ENCODE peak calls at places on chromosomes 13 and 19, in nine cellular contexts. O is Daoy; R is mammary epithelial cell; T is fibroblast of pulmonary artery; P is MV-4-11; D is CD4-positive, alpha-beta T cell; A is omental fat pad; Y is activated T-helper 1 cell treated with anti-CD3 and anti-CD28 coated beads, Interleukin-12 subunit alpha, Interleukin-12 subunit beta, Interleukin-2, Interleukin-4 antibody, amounts not matched to agents 30 ng/mL and 10 ng/mL and 1 ng/mL, durations not matched to agents 14 hours and 24 hours and 36 hours; X is fibroblast of the aortic adventitia. Q is an unnamed sample.

GRCh38 chr13:27264648-27265047 is 6.0 kb upstream of the RASL11A start:
- DNase-seq in O (no peak), R (no peak), T (no peak), P (no peak), D (no peak), A (no peak), Y (no peak), X (no peak), Q (no peak)

GRCh38 chr13:68176486-68176885 is 946.4 kb upstream of the PCDH9 start:
- DNase-seq in O (no peak), R (peak), T (peak), P (no peak), D (no peak), A (no peak), Y (no peak), X (peak), Q (no peak)

GRCh38 chr13:100547805-100548204 is 40.8 kb downstream of the GGACT start:
- DNase-seq in O (no peak), R (peak), T (no peak), P (no peak), D (no peak), A (no peak), Y (no peak), X (peak), Q (no peak)

GRCh38 chr13:98749501-98749900 is 3.0 kb downstream of the SLC15A1 start:
- DNase-seq in O (no peak), R (no peak), T (peak), P (no peak), D (no peak), A (no peak), Y (no peak), X (peak), Q (no peak)

GRCh38 chr13:34361528-34361927 is 543.6 kb downstream of the RFC3 start:
- DNase-seq in O (no peak), R (peak), T (no peak), P (no peak), D (no peak), A (no peak), Y (no peak), X (peak), Q (no peak)

GRCh38 chr13:48733739-48734329 is 80.1 kb downstream of the CYSLTR2 start:
- DNase-seq in O (no peak), R (no peak), T (no peak), P (peak), D (no peak), A (no peak), Y (no peak), X (no peak), Q (no peak)

GRCh38 chr19:29620931-29621351 is 14.9 kb downstream of the POP4 start:
- DNase-seq in O (no peak), R (no peak), T (no peak), P (peak), D (no peak), A (no peak), Y (peak), X (no peak), Q (peak)

GRCh38 chr19:12133069-12133468 is 7.1 kb downstream of the ZNF20 start:
- DNase-seq in O (no peak), R (no peak), T (no peak), P (peak), D (no peak), A (no peak), Y (no peak), X (no peak), Q (no peak)

GRCh38 chr19:45657520-45658163 is 10.4 kb upstream of the GIPR start:
- DNase-seq in O (no peak), R (no peak), T (no peak), P (no peak), D (no peak), A (no peak), Y (no peak), X (no peak), Q (no peak)

GRCh38 chr19:48713041-48713863 is 6.3 kb downstream of the MAMSTR start:
- DNase-seq in O (no peak), R (no peak), T (no peak), P (no peak), D (no peak), A (no peak), Y (no peak), X (no peak), Q (peak)

GRCh38 chr13:24625870-24626419 is 54.3 kb upstream of the ATP12A start:
- DNase-seq in O (no peak), R (no peak), T (no peak), P (peak), D (no peak), A (no peak), Y (no peak), X (no peak), Q (no peak)

GRCh38 chr19:2534374-2535050 is 58.6 kb downstream of the GADD45B start:
- DNase-seq in O (no peak), R (no peak), T (peak), P (no peak), D (no peak), A (no peak), Y (no peak), X (peak), Q (no peak)

GRCh38 chr13:111389621-111390521 is 69.4 kb downstream of the TEX29 start:
- DNase-seq in O (no peak), R (no peak), T (no peak), P (no peak), D (peak), A (no peak), Y (no peak), X (no peak), Q (no peak)

GRCh38 chr19:11373166-11373884 is 1.1 kb upstream of the SWSAP1 start:
- DNase-seq in O (peak), R (no peak), T (peak), P (peak), D (no peak), A (no peak), Y (no peak), X (peak), Q (peak)

GRCh38 chr13:111347438-111347837 is 27.0 kb downstream of the TEX29 start:
- DNase-seq in O (no peak), R (peak), T (no peak), P (no peak), D (no peak), A (no peak), Y (no peak), X (no peak), Q (no peak)

GRCh38 chr19:51002542-51003311 is 1.3 kb upstream of the KLK8 start:
- DNase-seq in O (peak), R (peak), T (no peak), P (no peak), D (no peak), A (peak), Y (no peak), X (no peak), Q (no peak)

GRCh38 chr13:98570929-98571372 is 6.0 kb downstream of the STK24 start:
- DNase-seq in O (peak), R (peak), T (no peak), P (peak), D (no peak), A (no peak), Y (peak), X (no peak), Q (no peak)

GRCh38 chr19:7534531-7534980 is 961 bp upstream of the PNPLA6 start:
- DNase-seq in O (peak), R (peak), T (peak), P (no peak), D (no peak), A (peak), Y (no peak), X (peak), Q (peak)

GRCh38 chr13:48001127-48001881 is at the start of gene SUCLA2:
- DNase-seq in O (peak), R (peak), T (peak), P (peak), D (peak), A (peak), Y (peak), X (peak), Q (peak)

GRCh38 chr13:100459747-100460146 is 128.8 kb downstream of the GGACT start:
- DNase-seq in O (no peak), R (no peak), T (no peak), P (no peak), D (no peak), A (no peak), Y (no peak), X (no peak), Q (no peak)

GRCh38 chr19:7868671-7869452 is 5.3 kb downstream of the PRR36 start:
- DNase-seq in O (peak), R (peak), T (peak), P (peak), D (peak), A (no peak), Y (peak), X (peak), Q (peak)

GRCh38 chr13:36680918-36681317 is 7.1 kb downstream of the SERTM1 start:
- DNase-seq in O (no peak), R (no peak), T (peak), P (no peak), D (no peak), A (no peak), Y (no peak), X (peak), Q (no peak)

GRCh38 chr13:62544928-62545327 is 1129.3 kb upstream of the PCDH20 start:
- DNase-seq in O (no peak), R (no peak), T (no peak), P (no peak), D (no peak), A (no peak), Y (no peak), X (no peak), Q (no peak)

GRCh38 chr19:2770055-2771013 is 12.7 kb downstream of the SGTA start:
- DNase-seq in O (no peak), R (no peak), T (peak), P (peak), D (no peak), A (no peak), Y (no peak), X (peak), Q (no peak)

GRCh38 chr13:44223785-44224432 is 149.7 kb upstream of the SERP2 start:
- DNase-seq in O (no peak), R (no peak), T (no peak), P (no peak), D (no peak), A (no peak), Y (no peak), X (peak), Q (no peak)

GRCh38 chr13:36553501-36553900 is 120.3 kb upstream of the SERTM1 start:
- DNase-seq in O (no peak), R (no peak), T (peak), P (no peak), D (no peak), A (no peak), Y (no peak), X (no peak), Q (no peak)

GRCh38 chr13:66128692-66129269 is 1101.4 kb downstream of the PCDH9 start:
- DNase-seq in O (no peak), R (no peak), T (no peak), P (no peak), D (no peak), A (no peak), Y (no peak), X (no peak), Q (no peak)

GRCh38 chr13:42354246-42355117 is 82.5 kb downstream of the AKAP11 start:
- DNase-seq in O (peak), R (peak), T (peak), P (peak), D (peak), A (no peak), Y (no peak), X (peak), Q (no peak)

GRCh38 chr13:99418663-99419140 is 82.6 kb upstream of the TM9SF2 start:
- DNase-seq in O (no peak), R (no peak), T (no peak), P (no peak), D (no peak), A (no peak), Y (no peak), X (no peak), Q (no peak)

GRCh38 chr13:95191821-95192220 is 109.4 kb downstream of the ABCC4 start:
- DNase-seq in O (peak), R (peak), T (peak), P (peak), D (peak), A (peak), Y (peak), X (peak), Q (peak)

GRCh38 chr13:50588736-50589135 is 254.8 kb downstream of the DLEU7 start:
- DNase-seq in O (peak), R (no peak), T (no peak), P (no peak), D (no peak), A (no peak), Y (no peak), X (peak), Q (no peak)

GRCh38 chr13:107867701-107868661 is 347.4 kb downstream of the LIG4 start:
- DNase-seq in O (peak), R (peak), T (peak), P (no peak), D (no peak), A (no peak), Y (no peak), X (peak), Q (no peak)

GRCh38 chr13:112734696-112735547 is 45.1 kb downstream of the ATP11A start:
- DNase-seq in O (no peak), R (no peak), T (no peak), P (no peak), D (no peak), A (no peak), Y (no peak), X (no peak), Q (no peak)

GRCh38 chr19:44848036-44848804 is 2.1 kb downstream of the NECTIN2 start:
- DNase-seq in O (peak), R (no peak), T (peak), P (peak), D (no peak), A (no peak), Y (no peak), X (peak), Q (peak)

Q was measured in mucosa of descending colon.